ENCODE peak calls at places on chromosomes 12 and 14, in nine cellular contexts. One of them, this sample, is unnamed.

GRCh38 chr12:4379410-4379809 is at the start of gene FGF23:
- DNase-seq in mammary epithelial cell: peak
- DNase-seq in tibial nerve: no peak
- DNase-seq in psoas muscle: no peak
- DNase-seq in right atrium auricular region: no peak
- DNase-seq in lower leg skin: no peak
- DNase-seq in IMR-90: peak
- DNase-seq in stomach: no peak
- DNase-seq in kidney: no peak
- DNase-seq in this sample: peak

GRCh38 chr12:124568431-124569374 is 1.3 kb upstream of the NCOR2 start:
- DNase-seq in mammary epithelial cell: peak
- DNase-seq in tibial nerve: peak
- DNase-seq in psoas muscle: peak
- DNase-seq in right atrium auricular region: peak
- DNase-seq in lower leg skin: peak
- DNase-seq in IMR-90: peak
- DNase-seq in stomach: peak
- DNase-seq in kidney: peak
- DNase-seq in this sample: peak

GRCh38 chr12:52539024-52539820 is 13.7 kb downstream of the KRT71 start:
- DNase-seq in mammary epithelial cell: peak
- DNase-seq in tibial nerve: no peak
- DNase-seq in psoas muscle: no peak
- DNase-seq in right atrium auricular region: no peak
- DNase-seq in lower leg skin: no peak
- DNase-seq in IMR-90: peak
- DNase-seq in stomach: no peak
- DNase-seq in kidney: no peak
- DNase-seq in this sample: peak

GRCh38 chr12:113129664-113130456 is 5.7 kb downstream of the RASAL1 start:
- DNase-seq in mammary epithelial cell: no peak
- DNase-seq in tibial nerve: no peak
- DNase-seq in psoas muscle: no peak
- DNase-seq in right atrium auricular region: no peak
- DNase-seq in lower leg skin: no peak
- DNase-seq in IMR-90: no peak
- DNase-seq in stomach: no peak
- DNase-seq in kidney: no peak
- DNase-seq in this sample: no peak

GRCh38 chr12:60926256-60926655 is 1330.4 kb downstream of the SLC16A7 start:
- DNase-seq in mammary epithelial cell: no peak
- DNase-seq in tibial nerve: no peak
- DNase-seq in psoas muscle: no peak
- DNase-seq in right atrium auricular region: no peak
- DNase-seq in lower leg skin: no peak
- DNase-seq in IMR-90: no peak
- DNase-seq in stomach: no peak
- DNase-seq in kidney: no peak
- DNase-seq in this sample: no peak

GRCh38 chr14:93249128-93249831 is 42.2 kb downstream of the UBR7 start:
- DNase-seq in mammary epithelial cell: no peak
- DNase-seq in tibial nerve: no peak
- DNase-seq in psoas muscle: no peak
- DNase-seq in right atrium auricular region: no peak
- DNase-seq in lower leg skin: no peak
- DNase-seq in IMR-90: no peak
- DNase-seq in stomach: no peak
- DNase-seq in kidney: no peak
- DNase-seq in this sample: no peak

GRCh38 chr14:102772781-102773570 is 4.3 kb upstream of the TRAF3 start:
- DNase-seq in mammary epithelial cell: no peak
- DNase-seq in tibial nerve: no peak
- DNase-seq in psoas muscle: no peak
- DNase-seq in right atrium auricular region: no peak
- DNase-seq in lower leg skin: no peak
- DNase-seq in IMR-90: no peak
- DNase-seq in stomach: no peak
- DNase-seq in kidney: peak
- DNase-seq in this sample: no peak

GRCh38 chr12:1590083-1590979 is 4.0 kb downstream of the FBXL14 start:
- DNase-seq in mammary epithelial cell: peak
- DNase-seq in tibial nerve: peak
- DNase-seq in psoas muscle: no peak
- DNase-seq in right atrium auricular region: no peak
- DNase-seq in lower leg skin: no peak
- DNase-seq in IMR-90: peak
- DNase-seq in stomach: no peak
- DNase-seq in kidney: no peak
- DNase-seq in this sample: no peak

GRCh38 chr12:102971227-102971626 is 13.8 kb downstream of the ASCL1 start:
- DNase-seq in mammary epithelial cell: no peak
- DNase-seq in tibial nerve: no peak
- DNase-seq in psoas muscle: no peak
- DNase-seq in right atrium auricular region: no peak
- DNase-seq in lower leg skin: no peak
- DNase-seq in IMR-90: no peak
- DNase-seq in stomach: no peak
- DNase-seq in kidney: no peak
- DNase-seq in this sample: no peak

GRCh38 chr14:103007555-103007954 is 49.8 kb downstream of the CDC42BPB start:
- DNase-seq in mammary epithelial cell: no peak
- DNase-seq in tibial nerve: no peak
- DNase-seq in psoas muscle: no peak
- DNase-seq in right atrium auricular region: no peak
- DNase-seq in lower leg skin: no peak
- DNase-seq in IMR-90: no peak
- DNase-seq in stomach: no peak
- DNase-seq in kidney: peak
- DNase-seq in this sample: no peak

GRCh38 chr14:54175298-54175942 is 218.8 kb upstream of the BMP4 start:
- DNase-seq in mammary epithelial cell: peak
- DNase-seq in tibial nerve: peak
- DNase-seq in psoas muscle: no peak
- DNase-seq in right atrium auricular region: peak
- DNase-seq in lower leg skin: no peak
- DNase-seq in IMR-90: peak
- DNase-seq in stomach: peak
- DNase-seq in kidney: no peak
- DNase-seq in this sample: peak

GRCh38 chr12:52250048-52250990 is 17.3 kb downstream of the KRT7 start:
- DNase-seq in mammary epithelial cell: no peak
- DNase-seq in tibial nerve: no peak
- DNase-seq in psoas muscle: no peak
- DNase-seq in right atrium auricular region: no peak
- DNase-seq in lower leg skin: peak
- DNase-seq in IMR-90: no peak
- DNase-seq in stomach: no peak
- DNase-seq in kidney: no peak
- DNase-seq in this sample: peak

GRCh38 chr12:131896811-131897270 is 2.4 kb downstream of the ULK1 start:
- DNase-seq in mammary epithelial cell: no peak
- DNase-seq in tibial nerve: no peak
- DNase-seq in psoas muscle: no peak
- DNase-seq in right atrium auricular region: peak
- DNase-seq in lower leg skin: no peak
- DNase-seq in IMR-90: no peak
- DNase-seq in stomach: no peak
- DNase-seq in kidney: no peak
- DNase-seq in this sample: no peak

GRCh38 chr14:37588956-37589737 is 5.9 kb downstream of the FOXA1 start:
- DNase-seq in mammary epithelial cell: no peak
- DNase-seq in tibial nerve: no peak
- DNase-seq in psoas muscle: no peak
- DNase-seq in right atrium auricular region: no peak
- DNase-seq in lower leg skin: no peak
- DNase-seq in IMR-90: no peak
- DNase-seq in stomach: no peak
- DNase-seq in kidney: no peak
- DNase-seq in this sample: peak
- H3K4me3 ChIP-seq in mammary epithelial cell: no peak
- H3K4me3 ChIP-seq in tibial nerve: no peak
- H3K4me3 ChIP-seq in psoas muscle: no peak
- H3K4me3 ChIP-seq in right atrium auricular region: no peak
- H3K4me3 ChIP-seq in lower leg skin: no peak
- H3K4me3 ChIP-seq in IMR-90: no peak
- H3K4me3 ChIP-seq in stomach: peak
- H3K4me3 ChIP-seq in kidney: no peak
- H3K4me3 ChIP-seq in this sample: peak

DNA sequence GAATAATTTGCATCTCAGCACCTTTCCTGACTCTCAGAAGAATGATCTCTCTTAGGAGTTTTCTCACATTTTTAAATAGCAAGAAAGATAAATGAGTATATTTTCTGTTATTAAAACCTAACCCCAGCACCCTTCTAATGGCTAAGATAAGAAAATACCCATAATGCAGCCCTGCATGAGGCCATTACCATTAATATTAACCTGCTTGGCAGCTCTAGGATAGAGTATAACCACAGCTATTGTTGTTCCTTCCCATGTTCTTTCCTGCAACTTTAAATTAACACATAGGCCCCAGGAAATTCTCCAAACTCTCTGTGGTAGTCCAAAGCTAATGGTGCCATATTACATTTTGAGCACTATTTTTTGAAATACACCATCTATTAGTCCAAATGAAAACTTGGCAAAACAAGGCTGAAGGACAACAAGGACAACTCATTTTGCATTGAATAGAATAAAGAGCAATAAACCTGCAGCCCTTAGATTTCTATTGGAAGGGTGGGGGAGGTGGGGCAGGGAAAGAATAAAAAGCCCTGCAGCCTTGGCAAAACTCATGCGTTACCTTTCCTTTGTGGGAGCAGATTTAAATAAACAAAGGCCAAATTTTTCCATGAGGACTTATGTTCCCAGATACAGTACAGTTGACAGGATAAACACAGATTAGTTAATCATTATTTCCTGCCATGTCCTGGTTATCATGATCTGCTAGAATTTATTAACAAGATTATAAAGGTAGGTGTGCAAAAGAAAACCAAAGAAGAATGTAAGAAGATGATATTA is 46.9 kb downstream of the BTG1 start:
- DNase-seq in mammary epithelial cell: no peak
- DNase-seq in tibial nerve: no peak
- DNase-seq in psoas muscle: no peak
- DNase-seq in right atrium auricular region: no peak
- DNase-seq in lower leg skin: no peak
- DNase-seq in IMR-90: no peak
- DNase-seq in stomach: peak
- DNase-seq in kidney: no peak
- DNase-seq in this sample: no peak
- H3K4me3 ChIP-seq in mammary epithelial cell: no peak
- H3K4me3 ChIP-seq in tibial nerve: no peak
- H3K4me3 ChIP-seq in psoas muscle: no peak
- H3K4me3 ChIP-seq in right atrium auricular region: no peak
- H3K4me3 ChIP-seq in lower leg skin: no peak
- H3K4me3 ChIP-seq in IMR-90: no peak
- H3K4me3 ChIP-seq in stomach: no peak
- H3K4me3 ChIP-seq in kidney: no peak
- H3K4me3 ChIP-seq in this sample: no peak

GRCh38 chr14:22622220-22622619 is 21.9 kb downstream of the OR6J1 start:
- DNase-seq in mammary epithelial cell: peak
- DNase-seq in tibial nerve: no peak
- DNase-seq in psoas muscle: no peak
- DNase-seq in right atrium auricular region: no peak
- DNase-seq in lower leg skin: no peak
- DNase-seq in IMR-90: peak
- DNase-seq in stomach: no peak
- DNase-seq in kidney: no peak
- DNase-seq in this sample: peak
- H3K4me3 ChIP-seq in mammary epithelial cell: no peak
- H3K4me3 ChIP-seq in tibial nerve: no peak
- H3K4me3 ChIP-seq in psoas muscle: no peak
- H3K4me3 ChIP-seq in right atrium auricular region: no peak
- H3K4me3 ChIP-seq in lower leg skin: no peak
- H3K4me3 ChIP-seq in IMR-90: no peak
- H3K4me3 ChIP-seq in stomach: no peak
- H3K4me3 ChIP-seq in kidney: no peak
- H3K4me3 ChIP-seq in this sample: no peak

GRCh38 chr12:11758838-11759509 is 109.5 kb downstream of the ETV6 start:
- DNase-seq in mammary epithelial cell: no peak
- DNase-seq in tibial nerve: no peak
- DNase-seq in psoas muscle: no peak
- DNase-seq in right atrium auricular region: peak
- DNase-seq in lower leg skin: no peak
- DNase-seq in IMR-90: peak
- DNase-seq in stomach: no peak
- DNase-seq in kidney: no peak
- DNase-seq in this sample: no peak

GRCh38 chr12:11757531-11757930 is 108.1 kb downstream of the ETV6 start:
- DNase-seq in mammary epithelial cell: no peak
- DNase-seq in tibial nerve: no peak
- DNase-seq in psoas muscle: no peak
- DNase-seq in right atrium auricular region: no peak
- DNase-seq in lower leg skin: no peak
- DNase-seq in IMR-90: no peak
- DNase-seq in stomach: no peak
- DNase-seq in kidney: no peak
- DNase-seq in this sample: no peak

GRCh38 chr12:11757095-11757494 is 107.6 kb downstream of the ETV6 start:
- DNase-seq in mammary epithelial cell: no peak
- DNase-seq in tibial nerve: no peak
- DNase-seq in psoas muscle: no peak
- DNase-seq in right atrium auricular region: no peak
- DNase-seq in lower leg skin: no peak
- DNase-seq in IMR-90: no peak
- DNase-seq in stomach: no peak
- DNase-seq in kidney: no peak
- DNase-seq in this sample: no peak

GRCh38 chr12:11759894-11760293 is 110.4 kb downstream of the ETV6 start:
- DNase-seq in mammary epithelial cell: peak
- DNase-seq in tibial nerve: no peak
- DNase-seq in psoas muscle: no peak
- DNase-seq in right atrium auricular region: no peak
- DNase-seq in lower leg skin: no peak
- DNase-seq in IMR-90: no peak
- DNase-seq in stomach: no peak
- DNase-seq in kidney: no peak
- DNase-seq in this sample: no peak

DNA sequence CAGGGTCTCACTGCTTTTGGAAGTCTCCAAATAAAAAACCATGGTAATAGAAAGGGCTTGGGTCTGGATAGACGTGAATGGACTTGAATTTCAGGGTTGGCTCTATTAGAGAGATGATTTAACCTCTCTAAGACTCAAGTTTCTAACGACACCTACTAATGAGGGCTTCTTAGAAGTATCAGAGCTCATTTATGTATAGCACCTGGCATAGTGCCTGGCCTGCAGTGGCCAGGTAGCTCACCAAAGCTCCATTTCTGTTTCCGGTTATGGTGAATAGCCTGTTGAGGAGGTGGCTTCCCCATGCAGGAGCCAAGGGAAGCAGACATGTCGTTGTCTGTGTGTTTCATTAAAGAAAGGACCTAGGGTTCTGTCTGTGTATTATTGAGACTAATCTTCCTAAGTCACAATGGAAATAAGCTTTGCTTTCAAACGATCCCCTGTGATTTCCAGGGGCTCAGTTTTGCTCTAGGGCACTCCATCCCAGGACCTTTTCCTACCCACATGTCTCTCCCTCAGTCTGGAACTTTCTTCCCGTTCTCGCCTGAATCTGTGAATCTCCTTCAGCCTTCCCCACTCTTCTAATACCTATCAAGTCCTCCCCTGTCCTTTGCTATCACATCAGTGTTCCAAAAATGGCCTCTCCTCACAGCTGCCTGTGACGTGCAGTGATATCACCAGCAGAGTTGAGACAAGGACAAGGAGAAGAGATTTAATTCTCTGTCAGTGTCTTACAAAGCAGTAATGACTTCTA is 108.8 kb downstream of the ETV6 start:
- DNase-seq in mammary epithelial cell: no peak
- DNase-seq in tibial nerve: no peak
- DNase-seq in psoas muscle: no peak
- DNase-seq in right atrium auricular region: no peak
- DNase-seq in lower leg skin: no peak
- DNase-seq in IMR-90: no peak
- DNase-seq in stomach: no peak
- DNase-seq in kidney: no peak
- DNase-seq in this sample: no peak
- H3K4me3 ChIP-seq in mammary epithelial cell: no peak
- H3K4me3 ChIP-seq in tibial nerve: no peak
- H3K4me3 ChIP-seq in psoas muscle: no peak
- H3K4me3 ChIP-seq in right atrium auricular region: no peak
- H3K4me3 ChIP-seq in lower leg skin: no peak
- H3K4me3 ChIP-seq in IMR-90: no peak
- H3K4me3 ChIP-seq in stomach: no peak
- H3K4me3 ChIP-seq in kidney: no peak
- H3K4me3 ChIP-seq in this sample: no peak